ENCODE peak calls at places on chromosomes 13 and 19, in six cellular contexts. One of them, this sample, is unnamed.

GRCh38 chr13:95536629-95537241 is 15.8 kb upstream of the CLDN10 start:
- DNase-seq in IMR-90: peak; percentile 39
- DNase-seq in PC-9: no peak
- DNase-seq in GM23248: peak; percentile 63
- DNase-seq in astrocyte: no peak
- DNase-seq in SK-N-SH: no peak
- DNase-seq in this sample: peak; percentile 27

GRCh38 chr13:76331948-76332712 is 554.1 kb downstream of the KCTD12 start:
- DNase-seq in IMR-90: peak; percentile 56
- DNase-seq in PC-9: no peak
- DNase-seq in GM23248: no peak
- DNase-seq in astrocyte: peak; percentile 27
- DNase-seq in SK-N-SH: no peak
- DNase-seq in this sample: peak; percentile 52

GRCh38 chr19:32652893-32653625 is 21.9 kb downstream of the ANKRD27 start:
- DNase-seq in IMR-90: peak; percentile 81
- DNase-seq in PC-9: peak; percentile 5
- DNase-seq in GM23248: no peak
- DNase-seq in astrocyte: peak; percentile 68
- DNase-seq in SK-N-SH: peak; percentile 50
- DNase-seq in this sample: no peak

GRCh38 chr13:47215741-47216140 is 318.9 kb upstream of the HTR2A start:
- DNase-seq in IMR-90: peak; percentile 87
- DNase-seq in PC-9: peak; percentile 31
- DNase-seq in GM23248: peak; percentile 70
- DNase-seq in astrocyte: peak; percentile 94
- DNase-seq in SK-N-SH: no peak
- DNase-seq in this sample: no peak

GRCh38 chr13:80047406-80047805 is 293.5 kb downstream of the SPRY2 start:
- DNase-seq in IMR-90: peak; percentile 69
- DNase-seq in PC-9: no peak
- DNase-seq in GM23248: peak; percentile 36
- DNase-seq in astrocyte: peak; percentile 94
- DNase-seq in SK-N-SH: no peak
- DNase-seq in this sample: no peak

GRCh38 chr19:45645631-45646344 is 6.6 kb upstream of the EML2 start:
- DNase-seq in IMR-90: peak; percentile 80
- DNase-seq in PC-9: peak; percentile 76
- DNase-seq in GM23248: peak; percentile 92
- DNase-seq in astrocyte: peak; percentile 72
- DNase-seq in SK-N-SH: peak; percentile 97
- DNase-seq in this sample: peak; percentile 94

GRCh38 chr13:106163426-106163825 is 372.0 kb downstream of the EFNB2 start:
- DNase-seq in IMR-90: no peak
- DNase-seq in PC-9: peak; percentile 19
- DNase-seq in GM23248: no peak
- DNase-seq in astrocyte: no peak
- DNase-seq in SK-N-SH: no peak
- DNase-seq in this sample: no peak

GRCh38 chr19:58001895-58002369 is 688 bp downstream of the ZNF606 start:
- DNase-seq in IMR-90: peak; percentile 5
- DNase-seq in PC-9: no peak
- DNase-seq in GM23248: no peak
- DNase-seq in astrocyte: peak; percentile 25
- DNase-seq in SK-N-SH: peak; percentile 33
- DNase-seq in this sample: no peak

GRCh38 chr13:51726446-51727185 is 77.3 kb downstream of the DHRS12 start:
- DNase-seq in IMR-90: peak; percentile 90
- DNase-seq in PC-9: no peak
- DNase-seq in GM23248: peak; percentile 74
- DNase-seq in astrocyte: peak; percentile 65
- DNase-seq in SK-N-SH: no peak
- DNase-seq in this sample: no peak

GRCh38 chr13:113192279-113192678 is 16.2 kb downstream of the PCID2 start:
- DNase-seq in IMR-90: peak; percentile 29
- DNase-seq in PC-9: no peak
- DNase-seq in GM23248: no peak
- DNase-seq in astrocyte: no peak
- DNase-seq in SK-N-SH: no peak
- DNase-seq in this sample: no peak

GRCh38 chr13:93283255-93283654 is 56.6 kb downstream of the GPC6 start:
- DNase-seq in IMR-90: no peak
- DNase-seq in PC-9: no peak
- DNase-seq in GM23248: no peak
- DNase-seq in astrocyte: no peak
- DNase-seq in SK-N-SH: peak; percentile 28
- DNase-seq in this sample: no peak

GRCh38 chr19:41226053-41226873 is 7.2 kb downstream of the AXL start:
- DNase-seq in IMR-90: peak; percentile 82
- DNase-seq in PC-9: peak; percentile 97
- DNase-seq in GM23248: peak; percentile 96
- DNase-seq in astrocyte: peak; percentile 75
- DNase-seq in SK-N-SH: peak; percentile 56
- DNase-seq in this sample: no peak

GRCh38 chr19:41225238-41226052 is 6.4 kb downstream of the AXL start:
- DNase-seq in IMR-90: peak; percentile 100
- DNase-seq in PC-9: peak; percentile 90
- DNase-seq in GM23248: peak; percentile 99
- DNase-seq in astrocyte: peak; percentile 100
- DNase-seq in SK-N-SH: peak; percentile 55
- DNase-seq in this sample: no peak

GRCh38 chr19:41226874-41227390 is 7.9 kb downstream of the AXL start:
- DNase-seq in IMR-90: no peak
- DNase-seq in PC-9: no peak
- DNase-seq in GM23248: no peak
- DNase-seq in astrocyte: no peak
- DNase-seq in SK-N-SH: no peak
- DNase-seq in this sample: no peak

GRCh38 chr19:41223431-41224234 is 4.6 kb downstream of the AXL start:
- DNase-seq in IMR-90: peak; percentile 96
- DNase-seq in PC-9: peak; percentile 91
- DNase-seq in GM23248: peak; percentile 91
- DNase-seq in astrocyte: peak; percentile 93
- DNase-seq in SK-N-SH: no peak
- DNase-seq in this sample: no peak

DNA sequence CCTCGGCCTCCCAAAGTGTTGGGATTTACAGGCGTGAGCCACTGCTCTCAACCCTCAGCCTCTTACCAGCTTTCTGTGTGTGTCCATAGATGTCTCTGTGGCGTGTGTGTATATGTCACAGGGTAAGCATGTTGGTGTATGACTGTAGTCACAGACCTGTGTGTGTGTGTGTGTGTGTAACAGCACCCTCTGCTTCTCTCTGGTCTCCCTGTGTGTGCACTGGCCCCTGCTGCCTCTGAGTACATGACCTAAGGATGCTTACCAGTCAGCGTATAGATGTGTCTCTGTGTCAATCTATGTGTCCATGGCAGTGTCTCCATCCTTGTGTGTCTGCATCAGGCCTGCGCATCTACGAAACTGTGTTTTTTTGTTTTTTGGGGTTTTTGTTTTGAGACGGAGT is 5.6 kb downstream of the AXL start:
- DNase-seq in IMR-90: no peak
- DNase-seq in PC-9: no peak
- DNase-seq in GM23248: no peak
- DNase-seq in astrocyte: no peak
- DNase-seq in SK-N-SH: no peak
- DNase-seq in this sample: no peak
- H3K27ac ChIP-seq in IMR-90: peak overlapping the region; percentile 96
- H3K27ac ChIP-seq in PC-9: peak overlapping the region; percentile 78
- H3K27ac ChIP-seq in GM23248: peak overlapping the region; percentile 92
- H3K27ac ChIP-seq in astrocyte: peak overlapping the region; percentile 98
- H3K27ac ChIP-seq in SK-N-SH: no peak overlapping the region
- H3K27ac ChIP-seq in this sample: no peak overlapping the region

GRCh38 chr13:99894105-99894504 is 77.5 kb downstream of the ZIC5 start:
- DNase-seq in IMR-90: no peak
- DNase-seq in PC-9: no peak
- DNase-seq in GM23248: no peak
- DNase-seq in astrocyte: no peak
- DNase-seq in SK-N-SH: peak; percentile 22
- DNase-seq in this sample: no peak

GRCh38 chr13:99895428-99895998 is 76.1 kb downstream of the ZIC5 start:
- DNase-seq in IMR-90: no peak
- DNase-seq in PC-9: no peak
- DNase-seq in GM23248: peak; percentile 9
- DNase-seq in astrocyte: no peak
- DNase-seq in SK-N-SH: peak; percentile 61
- DNase-seq in this sample: no peak

GRCh38 chr13:99893567-99893966 is 78.0 kb downstream of the ZIC5 start:
- DNase-seq in IMR-90: no peak
- DNase-seq in PC-9: no peak
- DNase-seq in GM23248: no peak
- DNase-seq in astrocyte: no peak
- DNase-seq in SK-N-SH: no peak
- DNase-seq in this sample: no peak

GRCh38 chr13:99895999-99896695 is 75.4 kb downstream of the ZIC5 start:
- DNase-seq in IMR-90: no peak
- DNase-seq in PC-9: no peak
- DNase-seq in GM23248: no peak
- DNase-seq in astrocyte: no peak
- DNase-seq in SK-N-SH: peak; percentile 58
- DNase-seq in this sample: no peak

GRCh38 chr13:99894835-99895427 is 76.6 kb downstream of the ZIC5 start:
- DNase-seq in IMR-90: no peak
- DNase-seq in PC-9: no peak
- DNase-seq in GM23248: peak; percentile 27
- DNase-seq in astrocyte: no peak
- DNase-seq in SK-N-SH: peak; percentile 43
- DNase-seq in this sample: no peak
- H3K4me3 ChIP-seq in IMR-90: no peak overlapping the region
- H3K4me3 ChIP-seq in PC-9: no peak overlapping the region
- H3K4me3 ChIP-seq in GM23248: peak overlapping the region; percentile 38
- H3K4me3 ChIP-seq in astrocyte: peak overlapping the region; percentile 40
- H3K4me3 ChIP-seq in SK-N-SH: peak overlapping the region; percentile 37
- H3K4me3 ChIP-seq in this sample: no peak overlapping the region

GRCh38 chr13:96988441-96988840 is 5.8 kb downstream of the OXGR1 start:
- DNase-seq in IMR-90: no peak
- DNase-seq in PC-9: no peak
- DNase-seq in GM23248: no peak
- DNase-seq in astrocyte: no peak
- DNase-seq in SK-N-SH: peak; percentile 33
- DNase-seq in this sample: no peak

GRCh38 chr13:96984061-96984508 is 10.2 kb downstream of the OXGR1 start:
- DNase-seq in IMR-90: no peak
- DNase-seq in PC-9: peak; percentile 50
- DNase-seq in GM23248: peak; percentile 16
- DNase-seq in astrocyte: no peak
- DNase-seq in SK-N-SH: peak; percentile 57
- DNase-seq in this sample: no peak

DNA sequence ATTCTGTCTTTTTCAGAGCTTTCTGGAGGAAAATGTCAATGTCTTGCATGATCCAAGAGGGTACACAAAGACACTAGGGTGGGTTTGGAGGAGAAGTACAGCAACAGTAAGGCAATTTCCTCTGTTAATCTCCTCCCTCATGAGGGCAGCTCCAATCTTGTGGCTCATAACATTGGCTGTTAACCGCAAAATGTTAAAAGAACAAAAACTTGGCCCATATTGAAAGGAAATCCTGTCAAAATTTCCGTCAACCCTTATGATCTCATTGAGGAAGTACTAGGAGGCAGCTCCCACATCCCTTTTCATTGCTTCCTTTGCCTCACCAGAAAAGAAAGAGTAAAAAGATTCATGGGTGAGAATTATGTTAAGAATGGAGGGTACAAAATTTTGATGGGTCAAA is 11.6 kb downstream of the OXGR1 start:
- DNase-seq in IMR-90: no peak
- DNase-seq in PC-9: no peak
- DNase-seq in GM23248: peak; percentile 50
- DNase-seq in astrocyte: no peak
- DNase-seq in SK-N-SH: no peak
- DNase-seq in this sample: no peak
- H2AFZ ChIP-seq in IMR-90: no peak overlapping the region
- H2AFZ ChIP-seq in PC-9: no peak overlapping the region
- H2AFZ ChIP-seq in GM23248: no peak overlapping the region
- H2AFZ ChIP-seq in astrocyte: no peak overlapping the region
- H2AFZ ChIP-seq in SK-N-SH: no peak overlapping the region
- H2AFZ ChIP-seq in this sample: no peak overlapping the region

DNA sequence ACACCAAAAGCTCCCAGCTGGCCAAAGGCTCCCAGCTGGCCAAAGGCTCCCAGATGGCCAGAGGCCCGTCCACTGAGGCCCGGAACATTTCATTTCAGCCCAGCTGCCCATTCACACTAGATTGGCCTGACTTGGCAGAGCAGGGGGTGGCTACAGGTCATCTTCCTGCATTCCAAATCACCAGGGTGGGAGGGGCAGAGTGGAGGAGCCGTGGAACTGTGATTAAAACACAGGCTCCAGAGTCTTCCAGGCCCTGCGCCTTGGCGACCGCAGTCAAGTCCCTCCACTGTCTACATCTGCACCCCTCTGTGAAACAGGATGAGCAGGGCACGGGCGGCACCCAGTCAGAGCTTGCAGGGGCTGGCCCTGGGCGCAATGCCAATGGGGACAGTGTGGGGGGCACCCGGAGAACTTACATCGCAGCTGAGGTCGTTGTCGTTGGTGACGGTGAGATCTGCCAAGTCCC is 10.2 kb upstream of the PRKD2 start:
- DNase-seq in IMR-90: no peak
- DNase-seq in PC-9: no peak
- DNase-seq in GM23248: no peak
- DNase-seq in astrocyte: no peak
- DNase-seq in SK-N-SH: no peak
- DNase-seq in this sample: no peak
- H3K27ac ChIP-seq in IMR-90: no peak overlapping the region
- H3K27ac ChIP-seq in PC-9: no peak overlapping the region
- H3K27ac ChIP-seq in GM23248: no peak overlapping the region
- H3K27ac ChIP-seq in astrocyte: no peak overlapping the region
- H3K27ac ChIP-seq in SK-N-SH: no peak overlapping the region
- H3K27ac ChIP-seq in this sample: no peak overlapping the region

DNA sequence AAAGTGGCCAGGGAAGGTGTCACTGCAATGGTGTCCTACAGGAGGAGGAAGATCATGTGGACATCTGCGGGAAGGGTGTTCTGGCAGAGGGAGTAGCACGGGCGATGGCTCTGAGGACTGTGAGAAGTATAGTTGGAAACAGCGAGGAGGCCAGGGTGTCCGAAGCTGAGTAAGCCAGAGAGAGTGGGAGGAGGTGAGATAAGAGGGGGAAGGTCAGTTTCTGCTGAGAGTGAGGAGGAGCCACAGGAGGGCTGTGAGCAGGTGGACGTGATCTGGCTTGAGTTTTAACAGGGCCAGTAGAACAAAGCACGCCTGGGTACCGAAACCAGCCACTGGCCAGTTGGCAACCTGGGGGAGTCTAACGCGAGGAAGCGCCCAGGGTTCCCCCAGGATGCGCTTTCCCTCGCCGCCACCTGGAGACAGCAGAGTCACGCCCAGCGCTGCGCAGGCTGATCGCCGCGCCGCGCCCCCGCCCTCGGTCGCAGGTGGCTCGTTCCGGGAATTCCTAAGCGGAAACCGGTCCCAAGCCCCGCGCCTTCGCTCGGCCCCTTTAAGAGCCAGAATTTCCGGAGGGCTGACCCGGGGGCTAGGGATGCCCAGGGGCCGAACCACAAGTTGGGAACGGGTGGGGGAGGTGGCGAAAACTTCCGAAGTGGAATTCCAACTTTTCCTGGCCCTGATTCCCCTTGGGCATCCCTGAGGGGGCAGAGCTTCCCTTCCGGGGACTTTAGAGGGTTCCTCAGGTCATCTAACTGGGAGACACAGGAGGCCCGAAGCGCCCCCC is 1.1 kb upstream of the LSR start:
- DNase-seq in IMR-90: no peak
- DNase-seq in PC-9: peak; percentile 96
- DNase-seq in GM23248: no peak
- DNase-seq in astrocyte: no peak
- DNase-seq in SK-N-SH: no peak
- DNase-seq in this sample: peak; percentile 92
- H3K4me3 ChIP-seq in IMR-90: no peak overlapping the region
- H3K4me3 ChIP-seq in PC-9: peak overlapping the region; percentile 89
- H3K4me3 ChIP-seq in GM23248: no peak overlapping the region
- H3K4me3 ChIP-seq in astrocyte: no peak overlapping the region
- H3K4me3 ChIP-seq in SK-N-SH: no peak overlapping the region
- H3K4me3 ChIP-seq in this sample: peak overlapping the region; percentile 82

This sample was measured in OCI-LY7.